ENCODE peak calls at places on chromosome 1, in four cellular contexts. One of them, this sample, is unnamed. For H3K27me3, the result is how much of the 10 kb centered on the place peaks cover.

GRCh38 chr1:221272940-221273339 is 393.7 kb downstream of the HLX start:
- DNase-seq in CD8-positive, alpha-beta T cell: no peak
- DNase-seq in SK-N-SH: no peak
- DNase-seq in heart left ventricle: no peak
- DNase-seq in this sample: no peak

GRCh38 chr1:236063919-236064673 is 794 bp downstream of the NID1 start:
- DNase-seq in CD8-positive, alpha-beta T cell: no peak
- DNase-seq in SK-N-SH: peak
- DNase-seq in heart left ventricle: peak
- DNase-seq in this sample: no peak

GRCh38 chr1:248807067-248807737 is 18.5 kb downstream of the SH3BP5L start:
- DNase-seq in CD8-positive, alpha-beta T cell: peak
- DNase-seq in SK-N-SH: peak
- DNase-seq in heart left ventricle: peak
- DNase-seq in this sample: peak

GRCh38 chr1:167722152-167722869 is 529 bp downstream of the MPZL1 start:
- DNase-seq in CD8-positive, alpha-beta T cell: no peak
- DNase-seq in SK-N-SH: peak
- DNase-seq in heart left ventricle: peak
- DNase-seq in this sample: no peak

GRCh38 chr1:203126151-203126865 is 1.2 kb upstream of the ADORA1 start:
- DNase-seq in CD8-positive, alpha-beta T cell: no peak
- DNase-seq in SK-N-SH: no peak
- DNase-seq in heart left ventricle: no peak
- DNase-seq in this sample: no peak

GRCh38 chr1:158354255-158354654 is 561 bp downstream of the CD1E start:
- DNase-seq in CD8-positive, alpha-beta T cell: no peak
- DNase-seq in SK-N-SH: no peak
- DNase-seq in heart left ventricle: no peak
- DNase-seq in this sample: no peak

GRCh38 chr1:43861337-43861736 is 72.3 kb upstream of the ARTN start:
- DNase-seq in CD8-positive, alpha-beta T cell: no peak
- DNase-seq in SK-N-SH: no peak
- DNase-seq in heart left ventricle: no peak
- DNase-seq in this sample: no peak

GRCh38 chr1:200741808-200742207 is 3.1 kb downstream of the CAMSAP2 start:
- DNase-seq in CD8-positive, alpha-beta T cell: no peak
- DNase-seq in SK-N-SH: peak
- DNase-seq in heart left ventricle: no peak
- DNase-seq in this sample: no peak

GRCh38 chr1:43666608-43667007 is 16.7 kb downstream of the KDM4A start:
- DNase-seq in CD8-positive, alpha-beta T cell: no peak
- DNase-seq in SK-N-SH: no peak
- DNase-seq in heart left ventricle: no peak
- DNase-seq in this sample: no peak

GRCh38 chr1:195243492-195243891 is 1364.7 kb downstream of the KCNT2 start:
- DNase-seq in CD8-positive, alpha-beta T cell: no peak
- DNase-seq in SK-N-SH: no peak
- DNase-seq in heart left ventricle: no peak
- DNase-seq in this sample: no peak

GRCh38 chr1:52633291-52633754 is 355 bp downstream of the SHISAL2A start:
- DNase-seq in CD8-positive, alpha-beta T cell: peak
- DNase-seq in SK-N-SH: no peak
- DNase-seq in heart left ventricle: no peak
- DNase-seq in this sample: peak

DNA sequence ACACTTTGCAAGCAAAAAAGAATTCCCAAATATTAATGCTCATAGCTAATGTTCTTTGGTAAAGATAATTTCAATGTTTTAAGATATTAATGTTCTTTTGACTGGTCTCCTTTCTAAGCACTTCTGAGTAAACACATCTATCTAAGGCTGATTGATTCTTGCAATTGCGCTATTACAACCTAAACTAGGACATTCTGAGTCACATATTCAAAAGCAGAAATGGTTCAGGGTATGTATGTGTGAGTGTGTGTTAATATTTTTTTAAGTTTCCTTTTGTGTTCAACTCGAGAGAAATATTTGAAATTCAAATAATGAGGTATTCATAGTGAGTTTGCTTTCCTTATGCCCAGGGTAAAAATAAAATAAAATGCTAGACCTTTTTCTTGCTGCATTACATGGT is 203.6 kb upstream of the GRIK3 start:
- DNase-seq in CD8-positive, alpha-beta T cell: no peak
- DNase-seq in SK-N-SH: no peak
- DNase-seq in heart left ventricle: no peak
- DNase-seq in this sample: no peak
- TF ChIP-seq CTCF in CD8-positive, alpha-beta T cell: no peak
- TF ChIP-seq CTCF in SK-N-SH: no peak
- TF ChIP-seq CTCF in heart left ventricle: no peak
- TF ChIP-seq CTCF in this sample: no peak

DNA sequence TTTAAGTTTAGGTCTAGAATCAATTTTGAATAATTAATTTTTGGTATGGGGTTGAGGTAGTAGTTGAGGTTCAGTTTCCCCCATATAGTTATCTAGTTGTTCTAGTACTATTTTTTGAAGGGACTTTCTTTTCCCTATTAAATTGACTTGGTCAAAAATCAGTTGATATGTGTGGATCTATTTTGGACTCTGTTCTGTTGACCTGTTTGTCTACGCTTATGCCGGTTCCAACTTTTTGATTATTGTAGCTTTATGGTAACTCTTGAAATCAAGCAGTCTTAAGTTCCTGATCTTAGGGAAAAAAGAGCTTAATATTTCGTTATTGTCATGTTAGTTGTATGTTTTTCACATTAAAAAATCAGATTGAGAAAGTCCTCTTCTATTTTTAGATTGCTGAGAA is 60.7 kb downstream of the FOXD2 start:
- DNase-seq in CD8-positive, alpha-beta T cell: no peak
- DNase-seq in SK-N-SH: no peak
- DNase-seq in heart left ventricle: no peak
- DNase-seq in this sample: no peak
- H3K27me3 ChIP-seq in CD8-positive, alpha-beta T cell: under half
- H3K27me3 ChIP-seq in SK-N-SH: under half
- H3K27me3 ChIP-seq in heart left ventricle: under half
- H3K27me3 ChIP-seq in this sample: under half

GRCh38 chr1:199336745-199337640 is 690.5 kb upstream of the NR5A2 start:
- DNase-seq in CD8-positive, alpha-beta T cell: no peak
- DNase-seq in SK-N-SH: no peak
- DNase-seq in heart left ventricle: no peak
- DNase-seq in this sample: no peak
- TF ChIP-seq CTCF in CD8-positive, alpha-beta T cell: no peak
- TF ChIP-seq CTCF in SK-N-SH: no peak
- TF ChIP-seq CTCF in heart left ventricle: no peak
- TF ChIP-seq CTCF in this sample: no peak

DNA sequence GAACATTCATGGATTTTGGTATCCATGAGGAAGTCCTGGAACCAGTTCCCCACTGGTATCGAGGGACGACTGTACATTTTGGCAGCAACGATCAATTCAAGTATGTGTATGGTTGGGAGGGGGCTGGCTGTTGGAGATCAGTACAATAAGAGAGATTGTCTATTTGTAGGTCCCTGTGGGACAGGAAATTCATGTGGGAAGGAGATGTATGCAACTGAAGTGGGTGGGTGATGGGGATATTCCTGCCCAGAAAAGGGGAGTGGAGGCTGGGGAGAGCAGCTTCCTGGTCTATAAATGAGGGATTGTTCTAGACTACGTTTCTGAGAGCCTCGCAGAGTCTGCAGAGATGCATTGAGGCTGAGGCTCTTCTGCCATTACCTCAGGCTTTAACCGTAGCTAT is 140.2 kb upstream of the MAGI3 start:
- DNase-seq in CD8-positive, alpha-beta T cell: no peak
- DNase-seq in SK-N-SH: no peak
- DNase-seq in heart left ventricle: no peak
- DNase-seq in this sample: no peak
- H3K27me3 ChIP-seq in CD8-positive, alpha-beta T cell: under half
- H3K27me3 ChIP-seq in SK-N-SH: under half
- H3K27me3 ChIP-seq in heart left ventricle: under half
- H3K27me3 ChIP-seq in this sample: under half

DNA sequence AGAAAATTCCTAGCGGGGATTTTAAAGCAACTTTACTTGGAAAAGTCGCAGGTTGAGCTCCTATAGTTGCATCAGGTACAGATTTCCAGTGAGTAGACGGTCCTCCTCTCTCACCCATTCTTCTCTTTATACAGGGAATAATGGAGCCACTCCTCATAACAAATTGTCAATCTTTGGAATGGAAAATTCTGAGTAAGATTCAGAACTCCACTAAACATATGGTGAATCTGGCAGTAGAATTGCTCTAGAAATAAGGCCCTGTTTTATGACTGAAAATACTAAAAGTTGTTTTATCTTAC is 1.5 kb downstream of the NTNG1 start:
- DNase-seq in CD8-positive, alpha-beta T cell: no peak
- DNase-seq in SK-N-SH: no peak
- DNase-seq in heart left ventricle: no peak
- DNase-seq in this sample: no peak
- TF ChIP-seq CTCF in CD8-positive, alpha-beta T cell: peak
- TF ChIP-seq CTCF in SK-N-SH: no peak
- TF ChIP-seq CTCF in heart left ventricle: no peak
- TF ChIP-seq CTCF in this sample: no peak

GRCh38 chr1:160710531-160711252 is 930 bp downstream of the CD48 start:
- DNase-seq in CD8-positive, alpha-beta T cell: no peak
- DNase-seq in SK-N-SH: no peak
- DNase-seq in heart left ventricle: no peak
- DNase-seq in this sample: no peak

GRCh38 chr1:160707171-160708109 is 4.2 kb downstream of the CD48 start:
- DNase-seq in CD8-positive, alpha-beta T cell: no peak
- DNase-seq in SK-N-SH: no peak
- DNase-seq in heart left ventricle: no peak
- DNase-seq in this sample: no peak

GRCh38 chr1:160709715-160710114 is 1.9 kb downstream of the CD48 start:
- DNase-seq in CD8-positive, alpha-beta T cell: no peak
- DNase-seq in SK-N-SH: no peak
- DNase-seq in heart left ventricle: no peak
- DNase-seq in this sample: no peak

GRCh38 chr1:160708118-160708517 is 3.5 kb downstream of the CD48 start:
- DNase-seq in CD8-positive, alpha-beta T cell: no peak
- DNase-seq in SK-N-SH: no peak
- DNase-seq in heart left ventricle: no peak
- DNase-seq in this sample: no peak

GRCh38 chr1:160708821-160709220 is 2.8 kb downstream of the CD48 start:
- DNase-seq in CD8-positive, alpha-beta T cell: peak
- DNase-seq in SK-N-SH: no peak
- DNase-seq in heart left ventricle: no peak
- DNase-seq in this sample: no peak
- H3K27me3 ChIP-seq in CD8-positive, alpha-beta T cell: under half
- H3K27me3 ChIP-seq in SK-N-SH: under half
- H3K27me3 ChIP-seq in heart left ventricle: under half
- H3K27me3 ChIP-seq in this sample: under half

DNA sequence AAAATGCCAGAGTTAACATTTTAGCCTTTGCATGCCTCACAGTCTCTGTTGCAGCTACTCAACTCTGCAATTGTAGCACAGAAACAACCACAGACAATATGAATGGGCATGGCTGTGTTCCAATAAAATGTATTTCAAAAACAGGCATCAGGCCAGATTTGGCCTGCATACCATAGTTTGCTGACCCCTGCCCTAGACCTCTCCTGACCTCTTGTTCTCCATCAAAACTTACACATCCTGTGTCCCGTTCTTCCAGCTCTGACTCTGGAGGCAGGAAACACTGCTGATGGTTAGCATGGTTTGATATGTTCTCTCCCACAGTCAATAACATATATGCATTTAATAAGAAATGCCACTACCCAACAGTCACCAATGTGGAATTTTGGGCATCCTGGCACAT is 138.6 kb downstream of the LMX1A start:
- DNase-seq in CD8-positive, alpha-beta T cell: no peak
- DNase-seq in SK-N-SH: no peak
- DNase-seq in heart left ventricle: no peak
- DNase-seq in this sample: no peak
- TF ChIP-seq CTCF in CD8-positive, alpha-beta T cell: no peak
- TF ChIP-seq CTCF in SK-N-SH: no peak
- TF ChIP-seq CTCF in heart left ventricle: no peak
- TF ChIP-seq CTCF in this sample: no peak

DNA sequence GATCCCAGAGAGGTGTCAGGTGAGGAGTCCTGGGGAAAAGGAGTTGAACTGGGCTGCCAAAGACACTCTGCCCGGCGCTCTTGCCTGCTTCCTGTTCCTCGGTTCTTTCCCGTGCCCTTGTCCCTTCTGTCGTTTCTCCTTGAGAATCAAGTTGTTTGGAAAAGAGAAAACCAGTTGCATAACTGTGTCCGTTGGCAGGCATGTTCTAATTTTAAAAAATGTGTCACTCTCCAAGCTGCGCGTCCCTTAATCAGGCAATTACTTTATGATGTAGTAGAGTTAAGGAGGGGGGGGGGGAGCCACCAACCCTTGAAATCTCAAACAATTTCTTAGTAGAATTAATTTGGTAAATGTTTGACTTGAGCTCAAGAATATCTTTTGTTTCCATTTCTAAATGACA is 105.9 kb upstream of the IGSF21 start:
- DNase-seq in CD8-positive, alpha-beta T cell: no peak
- DNase-seq in SK-N-SH: no peak
- DNase-seq in heart left ventricle: no peak
- DNase-seq in this sample: no peak
- H3K27me3 ChIP-seq in CD8-positive, alpha-beta T cell: under half
- H3K27me3 ChIP-seq in SK-N-SH: under half
- H3K27me3 ChIP-seq in heart left ventricle: under half
- H3K27me3 ChIP-seq in this sample: under half

This sample was measured in CD4-positive, alpha-beta T cell.